ENCODE peak calls at places on chromosomes 5 and 9, in ten cellular contexts. One of them, this sample, is unnamed.

GRCh38 chr5:149464796-149465489 is 85.9 kb upstream of the IL17B start:
- DNase-seq in stimulated activated CD4-positive, alpha-beta T cell treated with anti-CD3 and anti-CD28 coated beads, Interleukin-2, amount 100 ng/mL, for 48 hours: no peak
- DNase-seq in NCI-H460: no peak
- DNase-seq in A172: no peak
- DNase-seq in stimulated activated CD8-positive, alpha-beta memory T cell treated with anti-CD3 and anti-CD28 coated beads, Interleukin-4, amount 100 ng/mL, for 24 hours: no peak
- DNase-seq in erythroblast: no peak
- DNase-seq in MV-4-11: no peak
- DNase-seq in NCI-H774: no peak
- DNase-seq in T-cell: no peak
- DNase-seq in activated naive CD8-positive, alpha-beta T cell treated with anti-CD3 and anti-CD28 coated beads, Interleukin-2, amount 50 U/mL, for 24 hours: no peak
- DNase-seq in this sample: no peak

GRCh38 chr9:113675475-113675941 is 200.6 kb upstream of the ZNF618 start:
- DNase-seq in stimulated activated CD4-positive, alpha-beta T cell treated with anti-CD3 and anti-CD28 coated beads, Interleukin-2, amount 100 ng/mL, for 48 hours: no peak
- DNase-seq in NCI-H460: no peak
- DNase-seq in A172: peak
- DNase-seq in stimulated activated CD8-positive, alpha-beta memory T cell treated with anti-CD3 and anti-CD28 coated beads, Interleukin-4, amount 100 ng/mL, for 24 hours: no peak
- DNase-seq in erythroblast: peak
- DNase-seq in MV-4-11: peak
- DNase-seq in NCI-H774: no peak
- DNase-seq in T-cell: no peak
- DNase-seq in activated naive CD8-positive, alpha-beta T cell treated with anti-CD3 and anti-CD28 coated beads, Interleukin-2, amount 50 U/mL, for 24 hours: no peak
- DNase-seq in this sample: no peak

GRCh38 chr9:106784076-106784475 is 78.9 kb upstream of the ZNF462 start:
- DNase-seq in stimulated activated CD4-positive, alpha-beta T cell treated with anti-CD3 and anti-CD28 coated beads, Interleukin-2, amount 100 ng/mL, for 48 hours: no peak
- DNase-seq in NCI-H460: no peak
- DNase-seq in A172: peak
- DNase-seq in stimulated activated CD8-positive, alpha-beta memory T cell treated with anti-CD3 and anti-CD28 coated beads, Interleukin-4, amount 100 ng/mL, for 24 hours: no peak
- DNase-seq in erythroblast: no peak
- DNase-seq in MV-4-11: no peak
- DNase-seq in NCI-H774: no peak
- DNase-seq in T-cell: no peak
- DNase-seq in activated naive CD8-positive, alpha-beta T cell treated with anti-CD3 and anti-CD28 coated beads, Interleukin-2, amount 50 U/mL, for 24 hours: no peak
- DNase-seq in this sample: no peak

GRCh38 chr9:91500509-91501011 is 76.9 kb upstream of the NFIL3 start:
- DNase-seq in stimulated activated CD4-positive, alpha-beta T cell treated with anti-CD3 and anti-CD28 coated beads, Interleukin-2, amount 100 ng/mL, for 48 hours: no peak
- DNase-seq in NCI-H460: no peak
- DNase-seq in A172: peak
- DNase-seq in stimulated activated CD8-positive, alpha-beta memory T cell treated with anti-CD3 and anti-CD28 coated beads, Interleukin-4, amount 100 ng/mL, for 24 hours: no peak
- DNase-seq in erythroblast: no peak
- DNase-seq in MV-4-11: peak
- DNase-seq in NCI-H774: no peak
- DNase-seq in T-cell: no peak
- DNase-seq in activated naive CD8-positive, alpha-beta T cell treated with anti-CD3 and anti-CD28 coated beads, Interleukin-2, amount 50 U/mL, for 24 hours: no peak
- DNase-seq in this sample: no peak

GRCh38 chr5:149808264-149808982 is 78.3 kb downstream of the PPARGC1B start:
- DNase-seq in stimulated activated CD4-positive, alpha-beta T cell treated with anti-CD3 and anti-CD28 coated beads, Interleukin-2, amount 100 ng/mL, for 48 hours: no peak
- DNase-seq in NCI-H460: no peak
- DNase-seq in A172: no peak
- DNase-seq in stimulated activated CD8-positive, alpha-beta memory T cell treated with anti-CD3 and anti-CD28 coated beads, Interleukin-4, amount 100 ng/mL, for 24 hours: no peak
- DNase-seq in erythroblast: peak
- DNase-seq in MV-4-11: no peak
- DNase-seq in NCI-H774: no peak
- DNase-seq in T-cell: no peak
- DNase-seq in activated naive CD8-positive, alpha-beta T cell treated with anti-CD3 and anti-CD28 coated beads, Interleukin-2, amount 50 U/mL, for 24 hours: no peak
- DNase-seq in this sample: no peak

GRCh38 chr9:4575997-4576396 is 85.7 kb downstream of the SLC1A1 start:
- DNase-seq in stimulated activated CD4-positive, alpha-beta T cell treated with anti-CD3 and anti-CD28 coated beads, Interleukin-2, amount 100 ng/mL, for 48 hours: no peak
- DNase-seq in NCI-H460: no peak
- DNase-seq in A172: no peak
- DNase-seq in stimulated activated CD8-positive, alpha-beta memory T cell treated with anti-CD3 and anti-CD28 coated beads, Interleukin-4, amount 100 ng/mL, for 24 hours: no peak
- DNase-seq in erythroblast: no peak
- DNase-seq in MV-4-11: no peak
- DNase-seq in NCI-H774: no peak
- DNase-seq in T-cell: no peak
- DNase-seq in activated naive CD8-positive, alpha-beta T cell treated with anti-CD3 and anti-CD28 coated beads, Interleukin-2, amount 50 U/mL, for 24 hours: no peak
- DNase-seq in this sample: no peak

GRCh38 chr9:125066839-125067619 is 76.3 kb downstream of the SCAI start:
- DNase-seq in stimulated activated CD4-positive, alpha-beta T cell treated with anti-CD3 and anti-CD28 coated beads, Interleukin-2, amount 100 ng/mL, for 48 hours: no peak
- DNase-seq in NCI-H460: no peak
- DNase-seq in A172: no peak
- DNase-seq in stimulated activated CD8-positive, alpha-beta memory T cell treated with anti-CD3 and anti-CD28 coated beads, Interleukin-4, amount 100 ng/mL, for 24 hours: no peak
- DNase-seq in erythroblast: no peak
- DNase-seq in MV-4-11: no peak
- DNase-seq in NCI-H774: peak
- DNase-seq in T-cell: no peak
- DNase-seq in activated naive CD8-positive, alpha-beta T cell treated with anti-CD3 and anti-CD28 coated beads, Interleukin-2, amount 50 U/mL, for 24 hours: no peak
- DNase-seq in this sample: no peak

GRCh38 chr9:80158150-80158549 is 586.4 kb downstream of the TLE4 start:
- DNase-seq in stimulated activated CD4-positive, alpha-beta T cell treated with anti-CD3 and anti-CD28 coated beads, Interleukin-2, amount 100 ng/mL, for 48 hours: no peak
- DNase-seq in NCI-H460: no peak
- DNase-seq in A172: no peak
- DNase-seq in stimulated activated CD8-positive, alpha-beta memory T cell treated with anti-CD3 and anti-CD28 coated beads, Interleukin-4, amount 100 ng/mL, for 24 hours: no peak
- DNase-seq in erythroblast: no peak
- DNase-seq in MV-4-11: no peak
- DNase-seq in NCI-H774: no peak
- DNase-seq in T-cell: no peak
- DNase-seq in activated naive CD8-positive, alpha-beta T cell treated with anti-CD3 and anti-CD28 coated beads, Interleukin-2, amount 50 U/mL, for 24 hours: no peak
- DNase-seq in this sample: no peak

GRCh38 chr5:76608833-76609232 is 14.4 kb downstream of the F2RL2 start:
- DNase-seq in stimulated activated CD4-positive, alpha-beta T cell treated with anti-CD3 and anti-CD28 coated beads, Interleukin-2, amount 100 ng/mL, for 48 hours: no peak
- DNase-seq in NCI-H460: no peak
- DNase-seq in A172: peak
- DNase-seq in stimulated activated CD8-positive, alpha-beta memory T cell treated with anti-CD3 and anti-CD28 coated beads, Interleukin-4, amount 100 ng/mL, for 24 hours: no peak
- DNase-seq in erythroblast: peak
- DNase-seq in MV-4-11: peak
- DNase-seq in NCI-H774: no peak
- DNase-seq in T-cell: peak
- DNase-seq in activated naive CD8-positive, alpha-beta T cell treated with anti-CD3 and anti-CD28 coated beads, Interleukin-2, amount 50 U/mL, for 24 hours: no peak
- DNase-seq in this sample: no peak

GRCh38 chr9:121286973-121287721 is 19.2 kb downstream of the GSN start:
- DNase-seq in stimulated activated CD4-positive, alpha-beta T cell treated with anti-CD3 and anti-CD28 coated beads, Interleukin-2, amount 100 ng/mL, for 48 hours: peak
- DNase-seq in NCI-H460: peak
- DNase-seq in A172: peak
- DNase-seq in stimulated activated CD8-positive, alpha-beta memory T cell treated with anti-CD3 and anti-CD28 coated beads, Interleukin-4, amount 100 ng/mL, for 24 hours: no peak
- DNase-seq in erythroblast: peak
- DNase-seq in MV-4-11: peak
- DNase-seq in NCI-H774: peak
- DNase-seq in T-cell: no peak
- DNase-seq in activated naive CD8-positive, alpha-beta T cell treated with anti-CD3 and anti-CD28 coated beads, Interleukin-2, amount 50 U/mL, for 24 hours: peak
- DNase-seq in this sample: no peak

GRCh38 chr5:122142480-122142879 is 13.1 kb downstream of the ZNF474 start:
- DNase-seq in stimulated activated CD4-positive, alpha-beta T cell treated with anti-CD3 and anti-CD28 coated beads, Interleukin-2, amount 100 ng/mL, for 48 hours: no peak
- DNase-seq in NCI-H460: no peak
- DNase-seq in A172: peak
- DNase-seq in stimulated activated CD8-positive, alpha-beta memory T cell treated with anti-CD3 and anti-CD28 coated beads, Interleukin-4, amount 100 ng/mL, for 24 hours: no peak
- DNase-seq in erythroblast: no peak
- DNase-seq in MV-4-11: no peak
- DNase-seq in NCI-H774: no peak
- DNase-seq in T-cell: no peak
- DNase-seq in activated naive CD8-positive, alpha-beta T cell treated with anti-CD3 and anti-CD28 coated beads, Interleukin-2, amount 50 U/mL, for 24 hours: no peak
- DNase-seq in this sample: no peak

GRCh38 chr5:14417792-14418765 is 163.5 kb upstream of the OTULINL start:
- DNase-seq in stimulated activated CD4-positive, alpha-beta T cell treated with anti-CD3 and anti-CD28 coated beads, Interleukin-2, amount 100 ng/mL, for 48 hours: no peak
- DNase-seq in NCI-H460: no peak
- DNase-seq in A172: peak
- DNase-seq in stimulated activated CD8-positive, alpha-beta memory T cell treated with anti-CD3 and anti-CD28 coated beads, Interleukin-4, amount 100 ng/mL, for 24 hours: no peak
- DNase-seq in erythroblast: no peak
- DNase-seq in MV-4-11: no peak
- DNase-seq in NCI-H774: no peak
- DNase-seq in T-cell: no peak
- DNase-seq in activated naive CD8-positive, alpha-beta T cell treated with anti-CD3 and anti-CD28 coated beads, Interleukin-2, amount 50 U/mL, for 24 hours: no peak
- DNase-seq in this sample: no peak

GRCh38 chr9:120100595-120100994 is 479.4 kb downstream of the CDK5RAP2 start:
- DNase-seq in stimulated activated CD4-positive, alpha-beta T cell treated with anti-CD3 and anti-CD28 coated beads, Interleukin-2, amount 100 ng/mL, for 48 hours: no peak
- DNase-seq in NCI-H460: no peak
- DNase-seq in A172: no peak
- DNase-seq in stimulated activated CD8-positive, alpha-beta memory T cell treated with anti-CD3 and anti-CD28 coated beads, Interleukin-4, amount 100 ng/mL, for 24 hours: no peak
- DNase-seq in erythroblast: no peak
- DNase-seq in MV-4-11: no peak
- DNase-seq in NCI-H774: no peak
- DNase-seq in T-cell: no peak
- DNase-seq in activated naive CD8-positive, alpha-beta T cell treated with anti-CD3 and anti-CD28 coated beads, Interleukin-2, amount 50 U/mL, for 24 hours: no peak
- DNase-seq in this sample: no peak

GRCh38 chr5:98772415-98773213 is 849 bp upstream of the RGMB start:
- DNase-seq in stimulated activated CD4-positive, alpha-beta T cell treated with anti-CD3 and anti-CD28 coated beads, Interleukin-2, amount 100 ng/mL, for 48 hours: peak
- DNase-seq in NCI-H460: peak
- DNase-seq in A172: no peak
- DNase-seq in stimulated activated CD8-positive, alpha-beta memory T cell treated with anti-CD3 and anti-CD28 coated beads, Interleukin-4, amount 100 ng/mL, for 24 hours: no peak
- DNase-seq in erythroblast: peak
- DNase-seq in MV-4-11: no peak
- DNase-seq in NCI-H774: peak
- DNase-seq in T-cell: peak
- DNase-seq in activated naive CD8-positive, alpha-beta T cell treated with anti-CD3 and anti-CD28 coated beads, Interleukin-2, amount 50 U/mL, for 24 hours: peak
- DNase-seq in this sample: no peak

GRCh38 chr5:107474724-107475489 is 195.8 kb downstream of the EFNA5 start:
- DNase-seq in stimulated activated CD4-positive, alpha-beta T cell treated with anti-CD3 and anti-CD28 coated beads, Interleukin-2, amount 100 ng/mL, for 48 hours: no peak
- DNase-seq in NCI-H460: no peak
- DNase-seq in A172: peak
- DNase-seq in stimulated activated CD8-positive, alpha-beta memory T cell treated with anti-CD3 and anti-CD28 coated beads, Interleukin-4, amount 100 ng/mL, for 24 hours: no peak
- DNase-seq in erythroblast: no peak
- DNase-seq in MV-4-11: peak
- DNase-seq in NCI-H774: no peak
- DNase-seq in T-cell: no peak
- DNase-seq in activated naive CD8-positive, alpha-beta T cell treated with anti-CD3 and anti-CD28 coated beads, Interleukin-2, amount 50 U/mL, for 24 hours: no peak
- DNase-seq in this sample: no peak

GRCh38 chr9:93093449-93094293 is 2.3 kb upstream of the CARD19 start:
- DNase-seq in stimulated activated CD4-positive, alpha-beta T cell treated with anti-CD3 and anti-CD28 coated beads, Interleukin-2, amount 100 ng/mL, for 48 hours: no peak
- DNase-seq in NCI-H460: no peak
- DNase-seq in A172: no peak
- DNase-seq in stimulated activated CD8-positive, alpha-beta memory T cell treated with anti-CD3 and anti-CD28 coated beads, Interleukin-4, amount 100 ng/mL, for 24 hours: no peak
- DNase-seq in erythroblast: peak
- DNase-seq in MV-4-11: peak
- DNase-seq in NCI-H774: no peak
- DNase-seq in T-cell: no peak
- DNase-seq in activated naive CD8-positive, alpha-beta T cell treated with anti-CD3 and anti-CD28 coated beads, Interleukin-2, amount 50 U/mL, for 24 hours: no peak
- DNase-seq in this sample: no peak

GRCh38 chr9:82353631-82354030 is 365.1 kb downstream of the SPATA31D1 start:
- DNase-seq in stimulated activated CD4-positive, alpha-beta T cell treated with anti-CD3 and anti-CD28 coated beads, Interleukin-2, amount 100 ng/mL, for 48 hours: no peak
- DNase-seq in NCI-H460: no peak
- DNase-seq in A172: no peak
- DNase-seq in stimulated activated CD8-positive, alpha-beta memory T cell treated with anti-CD3 and anti-CD28 coated beads, Interleukin-4, amount 100 ng/mL, for 24 hours: no peak
- DNase-seq in erythroblast: no peak
- DNase-seq in MV-4-11: no peak
- DNase-seq in NCI-H774: no peak
- DNase-seq in T-cell: no peak
- DNase-seq in activated naive CD8-positive, alpha-beta T cell treated with anti-CD3 and anti-CD28 coated beads, Interleukin-2, amount 50 U/mL, for 24 hours: no peak
- DNase-seq in this sample: no peak

GRCh38 chr9:107905313-107906027 is 415.9 kb upstream of the KLF4 start:
- DNase-seq in stimulated activated CD4-positive, alpha-beta T cell treated with anti-CD3 and anti-CD28 coated beads, Interleukin-2, amount 100 ng/mL, for 48 hours: no peak
- DNase-seq in NCI-H460: no peak
- DNase-seq in A172: no peak
- DNase-seq in stimulated activated CD8-positive, alpha-beta memory T cell treated with anti-CD3 and anti-CD28 coated beads, Interleukin-4, amount 100 ng/mL, for 24 hours: no peak
- DNase-seq in erythroblast: no peak
- DNase-seq in MV-4-11: no peak
- DNase-seq in NCI-H774: no peak
- DNase-seq in T-cell: no peak
- DNase-seq in activated naive CD8-positive, alpha-beta T cell treated with anti-CD3 and anti-CD28 coated beads, Interleukin-2, amount 50 U/mL, for 24 hours: no peak
- DNase-seq in this sample: no peak

GRCh38 chr9:16266648-16267276 is 603.7 kb downstream of the BNC2 start:
- DNase-seq in stimulated activated CD4-positive, alpha-beta T cell treated with anti-CD3 and anti-CD28 coated beads, Interleukin-2, amount 100 ng/mL, for 48 hours: no peak
- DNase-seq in NCI-H460: peak
- DNase-seq in A172: no peak
- DNase-seq in stimulated activated CD8-positive, alpha-beta memory T cell treated with anti-CD3 and anti-CD28 coated beads, Interleukin-4, amount 100 ng/mL, for 24 hours: no peak
- DNase-seq in erythroblast: peak
- DNase-seq in MV-4-11: no peak
- DNase-seq in NCI-H774: no peak
- DNase-seq in T-cell: no peak
- DNase-seq in activated naive CD8-positive, alpha-beta T cell treated with anti-CD3 and anti-CD28 coated beads, Interleukin-2, amount 50 U/mL, for 24 hours: peak
- DNase-seq in this sample: no peak

GRCh38 chr5:79070002-79070567 is 518 bp downstream of the BHMT2 start:
- DNase-seq in stimulated activated CD4-positive, alpha-beta T cell treated with anti-CD3 and anti-CD28 coated beads, Interleukin-2, amount 100 ng/mL, for 48 hours: no peak
- DNase-seq in NCI-H460: no peak
- DNase-seq in A172: no peak
- DNase-seq in stimulated activated CD8-positive, alpha-beta memory T cell treated with anti-CD3 and anti-CD28 coated beads, Interleukin-4, amount 100 ng/mL, for 24 hours: no peak
- DNase-seq in erythroblast: no peak
- DNase-seq in MV-4-11: no peak
- DNase-seq in NCI-H774: no peak
- DNase-seq in T-cell: no peak
- DNase-seq in activated naive CD8-positive, alpha-beta T cell treated with anti-CD3 and anti-CD28 coated beads, Interleukin-2, amount 50 U/mL, for 24 hours: no peak
- DNase-seq in this sample: no peak

GRCh38 chr5:125043781-125044391 is 297.4 kb upstream of the ZNF608 start:
- DNase-seq in stimulated activated CD4-positive, alpha-beta T cell treated with anti-CD3 and anti-CD28 coated beads, Interleukin-2, amount 100 ng/mL, for 48 hours: no peak
- DNase-seq in NCI-H460: no peak
- DNase-seq in A172: peak
- DNase-seq in stimulated activated CD8-positive, alpha-beta memory T cell treated with anti-CD3 and anti-CD28 coated beads, Interleukin-4, amount 100 ng/mL, for 24 hours: no peak
- DNase-seq in erythroblast: no peak
- DNase-seq in MV-4-11: no peak
- DNase-seq in NCI-H774: no peak
- DNase-seq in T-cell: no peak
- DNase-seq in activated naive CD8-positive, alpha-beta T cell treated with anti-CD3 and anti-CD28 coated beads, Interleukin-2, amount 50 U/mL, for 24 hours: no peak
- DNase-seq in this sample: peak

GRCh38 chr5:77076961-77077820 is 9.9 kb downstream of the ZBED3 start:
- DNase-seq in stimulated activated CD4-positive, alpha-beta T cell treated with anti-CD3 and anti-CD28 coated beads, Interleukin-2, amount 100 ng/mL, for 48 hours: peak
- DNase-seq in NCI-H460: no peak
- DNase-seq in A172: no peak
- DNase-seq in stimulated activated CD8-positive, alpha-beta memory T cell treated with anti-CD3 and anti-CD28 coated beads, Interleukin-4, amount 100 ng/mL, for 24 hours: peak
- DNase-seq in erythroblast: peak
- DNase-seq in MV-4-11: peak
- DNase-seq in NCI-H774: peak
- DNase-seq in T-cell: no peak
- DNase-seq in activated naive CD8-positive, alpha-beta T cell treated with anti-CD3 and anti-CD28 coated beads, Interleukin-2, amount 50 U/mL, for 24 hours: peak
- DNase-seq in this sample: peak

GRCh38 chr5:173714551-173715428 is 98.3 kb upstream of the BOD1 start:
- DNase-seq in stimulated activated CD4-positive, alpha-beta T cell treated with anti-CD3 and anti-CD28 coated beads, Interleukin-2, amount 100 ng/mL, for 48 hours: no peak
- DNase-seq in NCI-H460: peak
- DNase-seq in A172: peak
- DNase-seq in stimulated activated CD8-positive, alpha-beta memory T cell treated with anti-CD3 and anti-CD28 coated beads, Interleukin-4, amount 100 ng/mL, for 24 hours: no peak
- DNase-seq in erythroblast: peak
- DNase-seq in MV-4-11: peak
- DNase-seq in NCI-H774: no peak
- DNase-seq in T-cell: no peak
- DNase-seq in activated naive CD8-positive, alpha-beta T cell treated with anti-CD3 and anti-CD28 coated beads, Interleukin-2, amount 50 U/mL, for 24 hours: no peak
- DNase-seq in this sample: no peak

GRCh38 chr5:51960617-51961115 is 577.4 kb downstream of the ISL1 start:
- DNase-seq in stimulated activated CD4-positive, alpha-beta T cell treated with anti-CD3 and anti-CD28 coated beads, Interleukin-2, amount 100 ng/mL, for 48 hours: no peak
- DNase-seq in NCI-H460: peak
- DNase-seq in A172: no peak
- DNase-seq in stimulated activated CD8-positive, alpha-beta memory T cell treated with anti-CD3 and anti-CD28 coated beads, Interleukin-4, amount 100 ng/mL, for 24 hours: no peak
- DNase-seq in erythroblast: no peak
- DNase-seq in MV-4-11: no peak
- DNase-seq in NCI-H774: peak
- DNase-seq in T-cell: no peak
- DNase-seq in activated naive CD8-positive, alpha-beta T cell treated with anti-CD3 and anti-CD28 coated beads, Interleukin-2, amount 50 U/mL, for 24 hours: no peak
- DNase-seq in this sample: peak

GRCh38 chr9:69980041-69980440 is 63.6 kb upstream of the MAMDC2 start:
- DNase-seq in stimulated activated CD4-positive, alpha-beta T cell treated with anti-CD3 and anti-CD28 coated beads, Interleukin-2, amount 100 ng/mL, for 48 hours: no peak
- DNase-seq in NCI-H460: no peak
- DNase-seq in A172: no peak
- DNase-seq in stimulated activated CD8-positive, alpha-beta memory T cell treated with anti-CD3 and anti-CD28 coated beads, Interleukin-4, amount 100 ng/mL, for 24 hours: no peak
- DNase-seq in erythroblast: no peak
- DNase-seq in MV-4-11: no peak
- DNase-seq in NCI-H774: no peak
- DNase-seq in T-cell: no peak
- DNase-seq in activated naive CD8-positive, alpha-beta T cell treated with anti-CD3 and anti-CD28 coated beads, Interleukin-2, amount 50 U/mL, for 24 hours: no peak
- DNase-seq in this sample: no peak

GRCh38 chr9:90787771-90788460 is 13.7 kb upstream of the SYK start:
- DNase-seq in stimulated activated CD4-positive, alpha-beta T cell treated with anti-CD3 and anti-CD28 coated beads, Interleukin-2, amount 100 ng/mL, for 48 hours: no peak
- DNase-seq in NCI-H460: no peak
- DNase-seq in A172: no peak
- DNase-seq in stimulated activated CD8-positive, alpha-beta memory T cell treated with anti-CD3 and anti-CD28 coated beads, Interleukin-4, amount 100 ng/mL, for 24 hours: no peak
- DNase-seq in erythroblast: no peak
- DNase-seq in MV-4-11: peak
- DNase-seq in NCI-H774: no peak
- DNase-seq in T-cell: no peak
- DNase-seq in activated naive CD8-positive, alpha-beta T cell treated with anti-CD3 and anti-CD28 coated beads, Interleukin-2, amount 50 U/mL, for 24 hours: no peak
- DNase-seq in this sample: no peak

GRCh38 chr9:134632329-134632728 is 9.3 kb upstream of the COL5A1 start:
- DNase-seq in stimulated activated CD4-positive, alpha-beta T cell treated with anti-CD3 and anti-CD28 coated beads, Interleukin-2, amount 100 ng/mL, for 48 hours: no peak
- DNase-seq in NCI-H460: no peak
- DNase-seq in A172: no peak
- DNase-seq in stimulated activated CD8-positive, alpha-beta memory T cell treated with anti-CD3 and anti-CD28 coated beads, Interleukin-4, amount 100 ng/mL, for 24 hours: no peak
- DNase-seq in erythroblast: no peak
- DNase-seq in MV-4-11: no peak
- DNase-seq in NCI-H774: no peak
- DNase-seq in T-cell: no peak
- DNase-seq in activated naive CD8-positive, alpha-beta T cell treated with anti-CD3 and anti-CD28 coated beads, Interleukin-2, amount 50 U/mL, for 24 hours: no peak
- DNase-seq in this sample: no peak

GRCh38 chr5:172773481-172774469 is 2.8 kb upstream of the DUSP1 start:
- DNase-seq in stimulated activated CD4-positive, alpha-beta T cell treated with anti-CD3 and anti-CD28 coated beads, Interleukin-2, amount 100 ng/mL, for 48 hours: no peak
- DNase-seq in NCI-H460: no peak
- DNase-seq in A172: peak
- DNase-seq in stimulated activated CD8-positive, alpha-beta memory T cell treated with anti-CD3 and anti-CD28 coated beads, Interleukin-4, amount 100 ng/mL, for 24 hours: no peak
- DNase-seq in erythroblast: peak
- DNase-seq in MV-4-11: no peak
- DNase-seq in NCI-H774: no peak
- DNase-seq in T-cell: no peak
- DNase-seq in activated naive CD8-positive, alpha-beta T cell treated with anti-CD3 and anti-CD28 coated beads, Interleukin-2, amount 50 U/mL, for 24 hours: no peak
- DNase-seq in this sample: no peak